ENCODE peak calls at places on chromosomes 2 and 18, in seven cellular contexts. One of them, this sample, is unnamed. For H3K4me1 and H3K9me3, the result is how much of the 10 kb centered on the place peaks cover.

GRCh38 chr2:119764832-119765231 is 5.1 kb downstream of the PTPN4 start:
- DNase-seq in IMR-90: no peak
- DNase-seq in SK-N-SH: no peak
- DNase-seq in mammary epithelial cell: peak
- DNase-seq in H1: no peak
- DNase-seq in HepG2: peak
- DNase-seq in neural progenitor cell: no peak
- DNase-seq in this sample: no peak

GRCh38 chr18:58776084-58776483 is 88.6 kb upstream of the ZNF532 start:
- DNase-seq in HepG2: no peak
- DNase-seq in mammary epithelial cell: no peak
- DNase-seq in IMR-90: peak
- DNase-seq in H1: no peak
- DNase-seq in neural progenitor cell: no peak
- DNase-seq in SK-N-SH: no peak
- DNase-seq in this sample: no peak

GRCh38 chr2:26706616-26707473 is 14.3 kb downstream of the KCNK3 start:
- DNase-seq in HepG2: no peak
- DNase-seq in mammary epithelial cell: no peak
- DNase-seq in SK-N-SH: no peak
- DNase-seq in IMR-90: no peak
- DNase-seq in neural progenitor cell: peak
- DNase-seq in H1: no peak
- DNase-seq in this sample: no peak

GRCh38 chr2:37586663-37587409 is 84.6 kb downstream of the CDC42EP3 start:
- DNase-seq in IMR-90: no peak
- DNase-seq in mammary epithelial cell: no peak
- DNase-seq in SK-N-SH: no peak
- DNase-seq in H1: no peak
- DNase-seq in HepG2: no peak
- DNase-seq in neural progenitor cell: no peak
- DNase-seq in this sample: no peak

GRCh38 chr2:101790416-101790815 is 92.9 kb downstream of the MAP4K4 start:
- DNase-seq in HepG2: no peak
- DNase-seq in neural progenitor cell: no peak
- DNase-seq in H1: no peak
- DNase-seq in IMR-90: no peak
- DNase-seq in SK-N-SH: no peak
- DNase-seq in mammary epithelial cell: no peak
- DNase-seq in this sample: no peak

GRCh38 chr2:16767789-16768188 is 102.2 kb upstream of the CYRIA start:
- DNase-seq in H1: no peak
- DNase-seq in neural progenitor cell: no peak
- DNase-seq in mammary epithelial cell: no peak
- DNase-seq in SK-N-SH: no peak
- DNase-seq in IMR-90: no peak
- DNase-seq in HepG2: no peak
- DNase-seq in this sample: no peak

GRCh38 chr18:67926929-67927864 is 410.7 kb upstream of the DSEL start:
- DNase-seq in H1: no peak
- DNase-seq in neural progenitor cell: no peak
- DNase-seq in SK-N-SH: no peak
- DNase-seq in IMR-90: peak
- DNase-seq in HepG2: no peak
- DNase-seq in mammary epithelial cell: no peak
- DNase-seq in this sample: no peak

GRCh38 chr18:68177807-68178702 is 536.9 kb downstream of the TMX3 start:
- DNase-seq in HepG2: peak
- DNase-seq in IMR-90: peak
- DNase-seq in H1: no peak
- DNase-seq in mammary epithelial cell: peak
- DNase-seq in SK-N-SH: peak
- DNase-seq in neural progenitor cell: no peak
- DNase-seq in this sample: no peak

GRCh38 chr2:206069417-206069816 is 16.6 kb downstream of the INO80D start:
- DNase-seq in mammary epithelial cell: no peak
- DNase-seq in SK-N-SH: no peak
- DNase-seq in IMR-90: no peak
- DNase-seq in HepG2: no peak
- DNase-seq in H1: no peak
- DNase-seq in neural progenitor cell: no peak
- DNase-seq in this sample: no peak

GRCh38 chr18:79853993-79854364 is 56.2 kb downstream of the KCNG2 start:
- DNase-seq in IMR-90: no peak
- DNase-seq in SK-N-SH: no peak
- DNase-seq in H1: no peak
- DNase-seq in HepG2: no peak
- DNase-seq in mammary epithelial cell: no peak
- DNase-seq in neural progenitor cell: no peak
- DNase-seq in this sample: no peak

GRCh38 chr2:74405994-74406583 is 15.3 kb downstream of the C2orf81 start:
- DNase-seq in SK-N-SH: no peak
- DNase-seq in HepG2: no peak
- DNase-seq in mammary epithelial cell: peak
- DNase-seq in neural progenitor cell: no peak
- DNase-seq in IMR-90: peak
- DNase-seq in H1: no peak
- DNase-seq in this sample: no peak

GRCh38 chr18:8299054-8299708 is 310.1 kb upstream of the RAB12 start:
- DNase-seq in H1: no peak
- DNase-seq in mammary epithelial cell: no peak
- DNase-seq in HepG2: peak
- DNase-seq in SK-N-SH: no peak
- DNase-seq in neural progenitor cell: no peak
- DNase-seq in IMR-90: no peak
- DNase-seq in this sample: no peak

GRCh38 chr2:40164736-40165502 is 287.0 kb downstream of the SLC8A1 start:
- DNase-seq in IMR-90: no peak
- DNase-seq in neural progenitor cell: no peak
- DNase-seq in mammary epithelial cell: no peak
- DNase-seq in SK-N-SH: no peak
- DNase-seq in HepG2: no peak
- DNase-seq in H1: no peak
- DNase-seq in this sample: no peak

GRCh38 chr2:229339613-229340012 is 68.5 kb upstream of the PID1 start:
- DNase-seq in H1: no peak
- DNase-seq in mammary epithelial cell: no peak
- DNase-seq in neural progenitor cell: no peak
- DNase-seq in HepG2: no peak
- DNase-seq in SK-N-SH: no peak
- DNase-seq in IMR-90: no peak
- DNase-seq in this sample: no peak

GRCh38 chr2:232214053-232214452 is 164.5 kb upstream of the ALPP start:
- DNase-seq in mammary epithelial cell: no peak
- DNase-seq in SK-N-SH: no peak
- DNase-seq in neural progenitor cell: no peak
- DNase-seq in IMR-90: peak
- DNase-seq in H1: no peak
- DNase-seq in HepG2: no peak
- DNase-seq in this sample: no peak

GRCh38 chr2:109164739-109165221 is 35.8 kb downstream of the SH3RF3 start:
- DNase-seq in H1: no peak
- DNase-seq in neural progenitor cell: no peak
- DNase-seq in IMR-90: peak
- DNase-seq in HepG2: no peak
- DNase-seq in mammary epithelial cell: no peak
- DNase-seq in SK-N-SH: no peak
- DNase-seq in this sample: no peak

GRCh38 chr2:28035163-28035690 is 144.7 kb downstream of the BABAM2 start:
- DNase-seq in neural progenitor cell: no peak
- DNase-seq in HepG2: no peak
- DNase-seq in SK-N-SH: no peak
- DNase-seq in IMR-90: no peak
- DNase-seq in mammary epithelial cell: no peak
- DNase-seq in H1: no peak
- DNase-seq in this sample: no peak

GRCh38 chr2:99140860-99141109 is 722 bp upstream of the C2orf15 start:
- DNase-seq in IMR-90: no peak
- DNase-seq in SK-N-SH: no peak
- DNase-seq in neural progenitor cell: peak
- DNase-seq in H1: no peak
- DNase-seq in mammary epithelial cell: no peak
- DNase-seq in HepG2: no peak
- DNase-seq in this sample: no peak

GRCh38 chr2:130825231-130825971 is 11.3 kb upstream of the ARHGEF4 start:
- DNase-seq in mammary epithelial cell: peak
- DNase-seq in SK-N-SH: no peak
- DNase-seq in HepG2: no peak
- DNase-seq in neural progenitor cell: no peak
- DNase-seq in H1: peak
- DNase-seq in IMR-90: no peak
- DNase-seq in this sample: no peak

GRCh38 chr2:238240761-238241711 is 1.2 kb upstream of the HES6 start:
- DNase-seq in SK-N-SH: no peak
- DNase-seq in H1: peak
- DNase-seq in HepG2: no peak
- DNase-seq in IMR-90: no peak
- DNase-seq in neural progenitor cell: peak
- DNase-seq in mammary epithelial cell: no peak
- DNase-seq in this sample: no peak

GRCh38 chr18:23627325-23627724 is 35.4 kb downstream of the ANKRD29 start:
- DNase-seq in SK-N-SH: no peak
- DNase-seq in H1: no peak
- DNase-seq in mammary epithelial cell: peak
- DNase-seq in HepG2: peak
- DNase-seq in neural progenitor cell: no peak
- DNase-seq in IMR-90: peak
- DNase-seq in this sample: no peak

GRCh38 chr18:25661836-25662235 is 309.9 kb upstream of the ZNF521 start:
- DNase-seq in HepG2: no peak
- DNase-seq in neural progenitor cell: no peak
- DNase-seq in IMR-90: peak
- DNase-seq in SK-N-SH: no peak
- DNase-seq in H1: no peak
- DNase-seq in mammary epithelial cell: no peak
- DNase-seq in this sample: no peak

GRCh38 chr18:9068346-9068745 is 34.2 kb upstream of the NDUFV2 start:
- DNase-seq in IMR-90: no peak
- DNase-seq in H1: no peak
- DNase-seq in HepG2: no peak
- DNase-seq in neural progenitor cell: no peak
- DNase-seq in SK-N-SH: no peak
- DNase-seq in mammary epithelial cell: peak
- DNase-seq in this sample: no peak

GRCh38 chr2:67075530-67076253 is 321.4 kb upstream of the ETAA1 start:
- DNase-seq in HepG2: no peak
- DNase-seq in neural progenitor cell: no peak
- DNase-seq in mammary epithelial cell: no peak
- DNase-seq in H1: no peak
- DNase-seq in SK-N-SH: no peak
- DNase-seq in IMR-90: no peak
- DNase-seq in this sample: no peak

GRCh38 chr2:241357531-241357930 is 1.4 kb downstream of the FARP2 start:
- DNase-seq in neural progenitor cell: no peak
- DNase-seq in HepG2: no peak
- DNase-seq in H1: no peak
- DNase-seq in SK-N-SH: no peak
- DNase-seq in IMR-90: no peak
- DNase-seq in mammary epithelial cell: no peak
- DNase-seq in this sample: no peak

GRCh38 chr2:86298411-86299390 is 38.7 kb downstream of the REEP1 start:
- DNase-seq in neural progenitor cell: peak
- DNase-seq in IMR-90: no peak
- DNase-seq in mammary epithelial cell: no peak
- DNase-seq in HepG2: peak
- DNase-seq in H1: no peak
- DNase-seq in SK-N-SH: peak
- DNase-seq in this sample: peak

GRCh38 chr2:170822292-170822884 is 5.7 kb downstream of the GAD1 start:
- DNase-seq in mammary epithelial cell: no peak
- DNase-seq in IMR-90: no peak
- DNase-seq in H1: peak
- DNase-seq in neural progenitor cell: peak
- DNase-seq in SK-N-SH: peak
- DNase-seq in HepG2: no peak
- DNase-seq in this sample: no peak

GRCh38 chr2:43425659-43426058 is 170.2 kb downstream of the THADA start:
- DNase-seq in IMR-90: no peak
- DNase-seq in SK-N-SH: no peak
- DNase-seq in neural progenitor cell: no peak
- DNase-seq in mammary epithelial cell: no peak
- DNase-seq in H1: no peak
- DNase-seq in HepG2: no peak
- DNase-seq in this sample: no peak
- H3K4me1 ChIP-seq in IMR-90: under half
- H3K4me1 ChIP-seq in SK-N-SH: under half
- H3K4me1 ChIP-seq in neural progenitor cell: under half
- H3K4me1 ChIP-seq in mammary epithelial cell: under half
- H3K4me1 ChIP-seq in H1: under half
- H3K4me1 ChIP-seq in HepG2: half or more
- H3K4me1 ChIP-seq in this sample: under half

DNA sequence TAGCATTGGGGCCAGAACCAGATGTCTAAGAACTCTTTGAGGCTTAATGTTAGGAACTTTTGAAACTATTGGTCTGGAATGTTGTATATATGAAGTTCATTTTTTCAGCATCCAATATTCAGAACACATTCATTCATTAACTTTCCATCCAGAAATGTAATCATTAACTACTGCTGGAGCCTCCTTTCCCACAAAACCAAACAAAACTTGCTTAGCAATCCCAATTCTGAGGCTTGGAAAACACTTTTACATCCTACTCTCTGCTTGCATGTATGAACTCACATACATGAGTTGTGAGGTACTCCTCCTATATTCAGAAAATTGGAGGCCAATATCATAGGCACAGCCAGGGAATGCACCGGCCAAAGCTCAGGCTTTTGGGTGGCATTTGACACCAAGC is 841 bp upstream of the LRATD1 start:
- DNase-seq in HepG2: no peak
- DNase-seq in mammary epithelial cell: no peak
- DNase-seq in H1: no peak
- DNase-seq in neural progenitor cell: no peak
- DNase-seq in IMR-90: no peak
- DNase-seq in SK-N-SH: no peak
- DNase-seq in this sample: no peak
- H3K4me3 ChIP-seq in HepG2: no peak
- H3K4me3 ChIP-seq in mammary epithelial cell: no peak
- H3K4me3 ChIP-seq in H1: peak
- H3K4me3 ChIP-seq in neural progenitor cell: peak
- H3K4me3 ChIP-seq in IMR-90: no peak
- H3K4me3 ChIP-seq in SK-N-SH: peak
- H3K4me3 ChIP-seq in this sample: peak

DNA sequence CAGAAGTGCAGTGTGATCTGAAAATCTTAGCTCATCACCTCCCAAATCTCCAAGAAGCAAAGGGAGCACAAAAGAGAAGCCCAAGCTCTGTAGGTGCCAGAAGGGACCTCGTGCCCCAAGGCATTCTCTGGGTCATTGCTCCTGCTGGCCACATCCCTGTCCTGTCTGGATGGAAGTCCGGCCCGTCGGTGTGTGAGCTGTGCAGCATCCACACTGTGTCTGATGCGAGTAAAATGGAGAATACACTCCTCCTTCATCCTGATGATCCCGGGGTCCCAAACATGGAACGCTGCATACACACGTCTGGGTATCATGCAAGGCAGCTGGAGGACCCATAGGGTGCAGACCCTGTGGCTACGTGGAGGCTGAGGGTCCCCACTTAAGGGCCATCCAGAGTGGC is 851.4 kb downstream of the GALR1 start:
- DNase-seq in HepG2: no peak
- DNase-seq in mammary epithelial cell: no peak
- DNase-seq in H1: no peak
- DNase-seq in IMR-90: no peak
- DNase-seq in neural progenitor cell: no peak
- DNase-seq in SK-N-SH: no peak
- DNase-seq in this sample: no peak
- H3K9me3 ChIP-seq in HepG2: under half
- H3K9me3 ChIP-seq in mammary epithelial cell: under half
- H3K9me3 ChIP-seq in H1: under half
- H3K9me3 ChIP-seq in IMR-90: under half
- H3K9me3 ChIP-seq in neural progenitor cell: under half
- H3K9me3 ChIP-seq in SK-N-SH: under half
- H3K9me3 ChIP-seq in this sample: under half

GRCh38 chr2:173216055-173216454 is 138.6 kb upstream of the CDCA7 start:
- DNase-seq in HepG2: no peak
- DNase-seq in SK-N-SH: no peak
- DNase-seq in IMR-90: no peak
- DNase-seq in H1: no peak
- DNase-seq in mammary epithelial cell: no peak
- DNase-seq in neural progenitor cell: no peak
- DNase-seq in this sample: no peak
- H3K4me1 ChIP-seq in HepG2: under half
- H3K4me1 ChIP-seq in SK-N-SH: under half
- H3K4me1 ChIP-seq in IMR-90: under half
- H3K4me1 ChIP-seq in H1: under half
- H3K4me1 ChIP-seq in mammary epithelial cell: under half
- H3K4me1 ChIP-seq in neural progenitor cell: under half
- H3K4me1 ChIP-seq in this sample: under half

This sample was measured in iPS DF 6.9.